ENCODE peak calls at places on chromosomes 2 and 18, in ten cellular contexts. I is adrenal gland, L is uterus, D is heart left ventricle, Z is transverse colon, P is upper lobe of left lung, J is HCT116, Y is prostate gland, C is HepG2, W is endothelial cell of umbilical vein. Q is an unnamed sample.

GRCh38 chr2:163045830-163046229 is 207.3 kb upstream of the KCNH7 start:
- DNase-seq in I (no peak), L (no peak), D (no peak), Z (no peak), P (no peak), J (no peak), Y (no peak), C (no peak), W (no peak), Q (no peak)

GRCh38 chr2:121880283-121880682 is 124.8 kb downstream of the TSN start:
- DNase-seq in I (no peak), L (no peak), D (no peak), Z (no peak), P (no peak), J (no peak), Y (no peak), C (no peak), W (no peak), Q (no peak)

GRCh38 chr2:175063741-175064140 is 58.6 kb upstream of the CHN1 start:
- DNase-seq in I (no peak), L (no peak), D (no peak), Z (no peak), P (no peak), J (no peak), Y (no peak), C (peak), W (no peak), Q (no peak)

GRCh38 chr2:140502951-140503630 is 1627.7 kb downstream of the LRP1B start:
- DNase-seq in I (no peak), L (no peak), D (no peak), Z (no peak), P (no peak), J (no peak), Y (no peak), C (no peak), W (peak), Q (no peak)

GRCh38 chr2:629961-630360 is 47.2 kb downstream of the TMEM18 start:
- DNase-seq in I (no peak), L (no peak), D (no peak), Z (no peak), P (no peak), J (no peak), Y (no peak), C (no peak), W (no peak), Q (no peak)

GRCh38 chr2:43391877-43392214 is 165.4 kb upstream of the ZFP36L2 start:
- DNase-seq in I (no peak), L (no peak), D (no peak), Z (no peak), P (no peak), J (no peak), Y (no peak), C (no peak), W (peak), Q (no peak)

GRCh38 chr2:241992753-241993152 is 123.2 kb downstream of the RTP5 start:
- DNase-seq in I (no peak), L (no peak), D (no peak), Z (no peak), P (no peak), J (no peak), Y (no peak), C (no peak), W (no peak), Q (no peak)

GRCh38 chr18:79405781-79406575 is 10.2 kb downstream of the NFATC1 start:
- DNase-seq in I (peak), L (no peak), D (peak), Z (peak), P (peak), J (no peak), Y (no peak), C (no peak), W (peak), Q (no peak)

GRCh38 chr2:32416519-32416918 is 59.7 kb downstream of the BIRC6 start:
- DNase-seq in I (no peak), L (no peak), D (no peak), Z (no peak), P (no peak), J (no peak), Y (no peak), C (no peak), W (no peak), Q (no peak)

GRCh38 chr2:66888791-66889631 is 454.1 kb downstream of the MEIS1 start:
- DNase-seq in I (peak), L (peak), D (peak), Z (peak), P (no peak), J (no peak), Y (peak), C (no peak), W (no peak), Q (no peak)

GRCh38 chr18:269480-270090 is 1.7 kb upstream of the THOC1 start:
- DNase-seq in I (no peak), L (no peak), D (no peak), Z (no peak), P (no peak), J (no peak), Y (no peak), C (peak), W (no peak), Q (no peak)

GRCh38 chr18:907171-907879 is 2.7 kb downstream of the ADCYAP1 start:
- DNase-seq in I (no peak), L (no peak), D (no peak), Z (no peak), P (peak), J (no peak), Y (no peak), C (no peak), W (no peak), Q (peak)

GRCh38 chr18:11857177-11857887 is 6.1 kb downstream of the CHMP1B start:
- DNase-seq in I (peak), L (peak), D (peak), Z (peak), P (no peak), J (peak), Y (no peak), C (peak), W (peak), Q (peak)

GRCh38 chr2:15543058-15543457 is 18.1 kb downstream of the NBAS start:
- DNase-seq in I (no peak), L (no peak), D (no peak), Z (no peak), P (no peak), J (no peak), Y (no peak), C (no peak), W (no peak), Q (no peak)

GRCh38 chr2:28169492-28169891 is 223.2 kb upstream of the FOSL2 start:
- DNase-seq in I (no peak), L (no peak), D (no peak), Z (peak), P (no peak), J (no peak), Y (no peak), C (peak), W (no peak), Q (no peak)

GRCh38 chr2:185608799-185609198 is 129.8 kb upstream of the FSIP2 start:
- DNase-seq in I (no peak), L (no peak), D (no peak), Z (no peak), P (no peak), J (peak), Y (no peak), C (no peak), W (peak), Q (no peak)

GRCh38 chr2:40201425-40201824 is 250.5 kb downstream of the SLC8A1 start:
- DNase-seq in I (no peak), L (no peak), D (no peak), Z (no peak), P (no peak), J (no peak), Y (no peak), C (no peak), W (no peak), Q (no peak)

GRCh38 chr2:33859191-33859590 is 260.1 kb upstream of the FAM98A start:
- DNase-seq in I (no peak), L (no peak), D (no peak), Z (no peak), P (no peak), J (no peak), Y (no peak), C (no peak), W (no peak), Q (no peak)

GRCh38 chr2:88233216-88233615 is 63.1 kb downstream of the THNSL2 start:
- DNase-seq in I (no peak), L (no peak), D (no peak), Z (no peak), P (no peak), J (no peak), Y (no peak), C (no peak), W (no peak), Q (no peak)

GRCh38 chr2:122748552-122749011 is 993.1 kb downstream of the TSN start:
- DNase-seq in I (no peak), L (no peak), D (no peak), Z (no peak), P (no peak), J (no peak), Y (no peak), C (peak), W (peak), Q (no peak)

GRCh38 chr2:136131484-136131960 is 13.6 kb upstream of the CXCR4 start:
- DNase-seq in I (no peak), L (no peak), D (no peak), Z (no peak), P (no peak), J (no peak), Y (no peak), C (no peak), W (no peak), Q (no peak)

GRCh38 chr18:50836521-50836957 is 16.7 kb upstream of the MRO start:
- DNase-seq in I (peak), L (no peak), D (no peak), Z (no peak), P (no peak), J (no peak), Y (no peak), C (no peak), W (peak), Q (no peak)

GRCh38 chr2:239554761-239555565 is 154.1 kb upstream of the HDAC4 start:
- DNase-seq in I (no peak), L (no peak), D (no peak), Z (no peak), P (no peak), J (no peak), Y (no peak), C (no peak), W (no peak), Q (no peak)

GRCh38 chr2:83943265-83943664 is 515.8 kb downstream of the SUCLG1 start:
- DNase-seq in I (no peak), L (no peak), D (no peak), Z (no peak), P (no peak), J (no peak), Y (no peak), C (no peak), W (no peak), Q (no peak)

GRCh38 chr2:65128297-65129190 is 1.4 kb downstream of the RAB1A start:
- DNase-seq in I (peak), L (peak), D (peak), Z (no peak), P (no peak), J (no peak), Y (peak), C (no peak), W (peak), Q (peak)

GRCh38 chr2:203714112-203714511 is 7.7 kb downstream of the CD28 start:
- DNase-seq in I (peak), L (peak), D (peak), Z (no peak), P (no peak), J (no peak), Y (no peak), C (peak), W (peak), Q (no peak)

GRCh38 chr2:3959372-3959771 is 256.0 kb downstream of the DCDC2C start:
- DNase-seq in I (no peak), L (no peak), D (no peak), Z (no peak), P (no peak), J (peak), Y (no peak), C (peak), W (peak), Q (no peak)

GRCh38 chr2:219289537-219290361 is 10.6 kb downstream of the DNAJB2 start:
- DNase-seq in I (peak), L (peak), D (peak), Z (peak), P (peak), J (no peak), Y (no peak), C (no peak), W (peak), Q (peak)

GRCh38 chr2:24993797-24994196 is 22.0 kb upstream of the DNAJC27 start:
- DNase-seq in I (no peak), L (no peak), D (no peak), Z (no peak), P (no peak), J (no peak), Y (no peak), C (no peak), W (no peak), Q (no peak)

DNA sequence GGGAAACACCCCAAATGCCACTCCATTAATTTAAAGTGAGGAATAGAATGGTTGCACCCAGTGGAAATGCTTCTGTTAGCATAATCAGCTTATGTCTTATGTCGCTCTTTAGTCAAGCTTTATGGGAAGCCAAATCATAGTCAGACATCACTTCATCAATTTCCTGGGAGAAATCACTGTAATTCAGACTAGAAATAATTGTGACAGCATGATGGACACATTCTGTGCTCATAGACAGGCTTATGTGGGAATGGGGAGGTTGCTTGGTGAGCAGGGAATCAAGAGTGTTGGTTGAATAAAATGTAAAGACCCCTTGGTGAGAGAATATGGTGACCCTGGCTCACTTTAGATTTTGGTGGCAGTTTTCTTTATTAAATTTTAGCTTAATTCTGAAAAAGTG is 174.0 kb downstream of the CTNNA2 start:
- DNase-seq in I (no peak), L (no peak), D (no peak), Z (no peak), P (no peak), J (no peak), Y (no peak), C (no peak), W (no peak), Q (no peak)
- H3K27ac ChIP-seq in I (no peak), L (no peak), D (no peak), Z (no peak), P (no peak), J (no peak), Y (no peak), C (no peak), W (no peak), Q (no peak)

GRCh38 chr18:48688961-48689360 is 150.1 kb downstream of the CTIF start:
- DNase-seq in I (no peak), L (no peak), D (no peak), Z (no peak), P (no peak), J (no peak), Y (no peak), C (no peak), W (no peak), Q (no peak)
- TF ChIP-seq POLR2A in I (no peak), L (no peak), D (no peak), Z (no peak), P (no peak), J (no peak), Y (no peak), C (no peak), W (no peak), Q (no peak)

GRCh38 chr2:166568409-166568808 is 74.4 kb upstream of the SCN7A start:
- DNase-seq in I (no peak), L (no peak), D (no peak), Z (no peak), P (no peak), J (no peak), Y (no peak), C (no peak), W (peak), Q (no peak)

GRCh38 chr2:166572958-166573357 is 78.9 kb upstream of the SCN7A start:
- DNase-seq in I (no peak), L (no peak), D (no peak), Z (no peak), P (no peak), J (no peak), Y (no peak), C (no peak), W (no peak), Q (no peak)

GRCh38 chr2:166573393-166573792 is 79.3 kb upstream of the SCN7A start:
- DNase-seq in I (no peak), L (no peak), D (no peak), Z (no peak), P (no peak), J (no peak), Y (no peak), C (peak), W (no peak), Q (no peak)
- H3K27ac ChIP-seq in I (no peak), L (no peak), D (no peak), Z (no peak), P (no peak), J (no peak), Y (no peak), C (no peak), W (no peak), Q (no peak)

GRCh38 chr2:61853848-61854434 is at the start of gene FAM161A:
- DNase-seq in I (peak), L (peak), D (peak), Z (peak), P (peak), J (peak), Y (peak), C (peak), W (peak), Q (peak)
- TF ChIP-seq POLR2A in I (peak), L (peak), D (peak), Z (no peak), P (no peak), J (no peak), Y (peak), C (peak), W (no peak), Q (peak)

GRCh38 chr2:95072424-95072823 is 46.9 kb downstream of the MAL start:
- DNase-seq in I (no peak), L (no peak), D (no peak), Z (no peak), P (no peak), J (no peak), Y (no peak), C (no peak), W (no peak), Q (no peak)

GRCh38 chr2:95074663-95075439 is 46.8 kb downstream of the MRPS5 start:
- DNase-seq in I (no peak), L (no peak), D (no peak), Z (no peak), P (peak), J (no peak), Y (no peak), C (no peak), W (no peak), Q (no peak)

GRCh38 chr2:95071856-95072255 is 46.3 kb downstream of the MAL start:
- DNase-seq in I (no peak), L (no peak), D (no peak), Z (no peak), P (no peak), J (no peak), Y (no peak), C (no peak), W (no peak), Q (no peak)

GRCh38 chr2:95075440-95075885 is 46.1 kb downstream of the MRPS5 start:
- DNase-seq in I (no peak), L (no peak), D (no peak), Z (no peak), P (no peak), J (no peak), Y (no peak), C (no peak), W (no peak), Q (no peak)

GRCh38 chr2:95073856-95074662 is 47.5 kb downstream of the MRPS5 start:
- DNase-seq in I (no peak), L (no peak), D (no peak), Z (no peak), P (no peak), J (no peak), Y (no peak), C (no peak), W (no peak), Q (no peak)
- H3K27ac ChIP-seq in I (no peak), L (no peak), D (no peak), Z (no peak), P (no peak), J (no peak), Y (no peak), C (no peak), W (no peak), Q (no peak)

DNA sequence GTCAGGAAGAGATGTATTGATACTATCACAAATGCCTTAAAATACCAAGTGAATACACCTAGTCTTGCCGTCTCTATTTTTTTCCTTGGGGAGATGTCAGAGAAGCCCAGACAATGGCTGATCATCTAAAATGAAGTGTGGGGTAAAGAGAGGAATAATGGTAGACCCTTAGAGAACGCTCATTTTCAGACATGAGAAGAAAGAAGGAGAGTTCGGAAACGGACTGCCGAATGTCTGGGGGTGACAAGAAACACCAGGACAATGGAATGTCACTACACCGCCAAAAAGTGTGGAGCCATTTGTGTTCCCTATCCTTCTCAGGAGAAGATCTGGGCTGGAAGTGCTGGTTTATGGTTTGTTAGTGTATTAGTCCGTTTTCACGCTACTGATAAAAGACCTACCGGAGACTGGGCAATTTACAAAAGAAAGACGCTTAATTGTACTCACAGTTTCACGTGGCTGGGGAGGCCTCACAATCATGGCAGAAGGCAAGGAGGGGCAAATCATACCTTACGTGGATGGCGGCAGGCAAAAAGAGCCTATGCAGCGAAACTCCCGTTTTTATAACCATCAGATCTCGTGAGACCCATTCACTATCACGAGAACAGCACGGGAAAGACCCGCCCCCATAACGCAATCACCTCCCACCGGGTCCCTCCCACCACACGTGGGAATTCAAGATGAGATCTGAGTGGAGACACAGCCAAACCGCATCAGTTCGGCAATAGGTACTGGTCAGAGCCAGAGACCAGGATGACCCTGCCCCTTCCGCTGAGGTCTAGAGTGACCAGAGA is 743.7 kb downstream of the GALR1 start:
- DNase-seq in I (no peak), L (no peak), D (no peak), Z (no peak), P (no peak), J (no peak), Y (no peak), C (no peak), W (no peak), Q (no peak)
- TF ChIP-seq POLR2A in I (no peak), L (no peak), D (no peak), Z (no peak), P (no peak), J (no peak), Y (no peak), C (no peak), W (no peak), Q (no peak)

GRCh38 chr2:6183231-6183630 is 491.0 kb downstream of the SOX11 start:
- DNase-seq in I (no peak), L (no peak), D (no peak), Z (no peak), P (no peak), J (no peak), Y (no peak), C (no peak), W (no peak), Q (no peak)
- H3K27ac ChIP-seq in I (no peak), L (no peak), D (no peak), Z (no peak), P (no peak), J (no peak), Y (no peak), C (no peak), W (no peak), Q (peak)

GRCh38 chr2:97996679-97997078 is 931 bp upstream of the TMEM131 start:
- DNase-seq in I (no peak), L (peak), D (no peak), Z (no peak), P (no peak), J (no peak), Y (no peak), C (no peak), W (no peak), Q (no peak)

GRCh38 chr2:97997774-97998392 is 2.1 kb upstream of the TMEM131 start:
- DNase-seq in I (no peak), L (no peak), D (no peak), Z (no peak), P (no peak), J (no peak), Y (no peak), C (peak), W (no peak), Q (peak)

GRCh38 chr2:97995026-97995733 is 568 bp downstream of the TMEM131 start:
- DNase-seq in I (peak), L (peak), D (peak), Z (peak), P (no peak), J (no peak), Y (peak), C (peak), W (peak), Q (peak)

GRCh38 chr2:97993926-97994325 is 1.8 kb downstream of the TMEM131 start:
- DNase-seq in I (no peak), L (no peak), D (no peak), Z (no peak), P (no peak), J (no peak), Y (no peak), C (no peak), W (no peak), Q (no peak)

GRCh38 chr2:97995734-97996624 is at the start of gene TMEM131:
- DNase-seq in I (peak), L (peak), D (peak), Z (peak), P (peak), J (peak), Y (peak), C (peak), W (peak), Q (peak)
- TF ChIP-seq POLR2A in I (peak), L (peak), D (peak), Z (peak), P (no peak), J (peak), Y (peak), C (peak), W (peak), Q (peak)

Q was measured in thyroid gland.